ENCODE peak calls at places on chromosome 19, in five cellular contexts. U is K562, R is uterus, W is foreskin keratinocyte, C is PC-3. B is an unnamed sample. For H3K4me1, the result is how much of the 10 kb centered on the place peaks cover.

GRCh38 chr19:4730740-4731171 is 7.1 kb upstream of the DPP9 start:
- DNase-seq in C (peak), R (no peak), W (no peak), U (peak), B (peak)

GRCh38 chr19:46659151-46660007 is 1.6 kb downstream of the DACT3 start:
- DNase-seq in C (no peak), W (no peak), U (peak), R (peak), B (no peak)

GRCh38 chr19:37218592-37218935 is 550 bp downstream of the ZNF383 start:
- DNase-seq in C (no peak), U (no peak), W (no peak), R (no peak), B (no peak)

GRCh38 chr19:42547927-42548326 is 19.6 kb upstream of the CEACAM1 start:
- DNase-seq in W (no peak), U (no peak), R (no peak), C (no peak), B (no peak)

GRCh38 chr19:1373534-1374249 is 10.0 kb upstream of the NDUFS7 start:
- DNase-seq in C (no peak), U (no peak), R (no peak), W (no peak), B (no peak)

GRCh38 chr19:34480491-34480890 is 1.1 kb upstream of the WTIP start:
- DNase-seq in R (no peak), C (no peak), W (no peak), U (no peak), B (no peak)

GRCh38 chr19:3785938-3786824 is at the start of gene MATK:
- DNase-seq in C (no peak), U (peak), R (no peak), W (no peak), B (peak)

GRCh38 chr19:14517840-14518505 is at the start of gene DNAJB1:
- DNase-seq in R (peak), U (peak), C (peak), W (peak), B (no peak)

GRCh38 chr19:6608950-6609349 is 18.0 kb upstream of the CD70 start:
- DNase-seq in C (no peak), R (no peak), W (no peak), U (no peak), B (no peak)

GRCh38 chr19:57068326-57068725 is 51.5 kb upstream of the USP29 start:
- DNase-seq in R (no peak), C (no peak), W (no peak), U (no peak), B (no peak)

GRCh38 chr19:44869728-44870470 is 21.2 kb upstream of the TOMM40 start:
- DNase-seq in C (peak), W (no peak), U (peak), R (no peak), B (no peak)

GRCh38 chr19:35745328-35746086 is at the start of the genes PSENEN and U2AF1L4:
- DNase-seq in C (peak), R (peak), W (peak), U (peak), B (peak)

GRCh38 chr19:1066748-1067340 is at the start of gene ARHGAP45:
- DNase-seq in W (no peak), R (no peak), C (peak), U (peak), B (peak)

GRCh38 chr19:44863990-44864389 is 17.9 kb downstream of the NECTIN2 start:
- DNase-seq in U (no peak), C (no peak), R (no peak), W (no peak), B (no peak)

GRCh38 chr19:5219551-5220304 is 120.9 kb downstream of the PTPRS start:
- DNase-seq in R (no peak), C (no peak), W (no peak), U (no peak), B (no peak)

GRCh38 chr19:1491849-1492170 is 829 bp downstream of the REEP6 start:
- DNase-seq in W (no peak), C (peak), U (no peak), R (no peak), B (no peak)

GRCh38 chr19:15937771-15938170 is 3.4 kb upstream of the CYP4F11 start:
- DNase-seq in C (no peak), U (no peak), W (no peak), R (no peak), B (no peak)

GRCh38 chr19:47509973-47510372 is 4.9 kb downstream of the NAPA start:
- DNase-seq in W (peak), U (no peak), C (peak), R (no peak), B (no peak)

GRCh38 chr19:55640577-55641375 is at the start of gene ZNF580:
- DNase-seq in C (peak), U (peak), R (no peak), W (peak), B (peak)

GRCh38 chr19:50500060-50500752 is 10.8 kb downstream of the JOSD2 start:
- DNase-seq in C (no peak), W (no peak), R (no peak), U (peak), B (no peak)
- TF ChIP-seq CTCF in C (peak), W (peak), R (no peak), U (peak), B (no peak)

DNA sequence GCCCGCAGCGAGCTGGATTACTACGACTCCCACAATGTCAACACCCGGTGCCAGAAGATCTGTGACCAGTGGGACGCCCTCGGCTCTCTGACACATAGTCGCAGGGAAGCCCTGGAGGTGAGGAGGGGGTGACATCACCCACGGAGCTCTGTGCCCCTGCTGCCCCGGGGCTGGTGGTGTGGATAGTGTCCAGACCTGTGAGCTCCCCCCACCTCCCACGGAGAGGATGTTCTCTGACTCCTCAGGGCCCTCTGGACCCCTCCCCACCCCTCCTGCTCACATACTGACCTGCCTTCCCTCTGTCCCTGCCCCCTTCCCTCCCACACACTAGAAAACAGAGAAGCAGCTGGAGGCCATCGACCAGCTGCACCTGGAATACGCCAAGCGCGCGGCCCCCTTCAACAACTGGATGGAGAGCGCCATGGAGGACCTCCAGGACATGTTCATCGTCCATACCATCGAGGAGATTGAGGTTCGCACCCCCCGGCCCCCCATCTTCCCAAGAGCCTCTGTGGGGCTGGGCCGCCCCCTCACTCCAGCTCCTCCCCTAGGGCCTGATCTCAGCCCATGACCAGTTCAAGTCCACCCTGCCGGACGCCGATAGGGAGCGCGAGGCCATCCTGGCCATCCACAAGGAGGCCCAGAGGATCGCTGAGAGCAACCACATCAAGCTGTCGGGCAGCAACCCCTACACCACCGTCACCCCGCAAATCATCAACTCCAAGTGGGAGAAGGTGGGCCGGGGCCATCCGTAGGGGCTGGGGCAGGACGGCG is 20.5 kb downstream of the CAPN12 start:
- DNase-seq in U (no peak), C (no peak), R (no peak), W (no peak), B (no peak)
- H3K27ac ChIP-seq in U (no peak), C (no peak), R (peak), W (no peak), B (no peak)

GRCh38 chr19:13162749-13163608 is 12.8 kb downstream of the IER2 start:
- DNase-seq in R (peak), U (peak), W (peak), C (peak), B (peak)
- H3K4me1 ChIP-seq in R (under half), U (half or more), W (under half), C (half or more), B (half or more)

GRCh38 chr19:48815870-48816501 is 5.2 kb upstream of the BCAT2 start:
- DNase-seq in R (no peak), W (peak), C (no peak), U (no peak), B (no peak)
- TF ChIP-seq CTCF in R (no peak), W (peak), C (no peak), U (no peak), B (no peak)

DNA sequence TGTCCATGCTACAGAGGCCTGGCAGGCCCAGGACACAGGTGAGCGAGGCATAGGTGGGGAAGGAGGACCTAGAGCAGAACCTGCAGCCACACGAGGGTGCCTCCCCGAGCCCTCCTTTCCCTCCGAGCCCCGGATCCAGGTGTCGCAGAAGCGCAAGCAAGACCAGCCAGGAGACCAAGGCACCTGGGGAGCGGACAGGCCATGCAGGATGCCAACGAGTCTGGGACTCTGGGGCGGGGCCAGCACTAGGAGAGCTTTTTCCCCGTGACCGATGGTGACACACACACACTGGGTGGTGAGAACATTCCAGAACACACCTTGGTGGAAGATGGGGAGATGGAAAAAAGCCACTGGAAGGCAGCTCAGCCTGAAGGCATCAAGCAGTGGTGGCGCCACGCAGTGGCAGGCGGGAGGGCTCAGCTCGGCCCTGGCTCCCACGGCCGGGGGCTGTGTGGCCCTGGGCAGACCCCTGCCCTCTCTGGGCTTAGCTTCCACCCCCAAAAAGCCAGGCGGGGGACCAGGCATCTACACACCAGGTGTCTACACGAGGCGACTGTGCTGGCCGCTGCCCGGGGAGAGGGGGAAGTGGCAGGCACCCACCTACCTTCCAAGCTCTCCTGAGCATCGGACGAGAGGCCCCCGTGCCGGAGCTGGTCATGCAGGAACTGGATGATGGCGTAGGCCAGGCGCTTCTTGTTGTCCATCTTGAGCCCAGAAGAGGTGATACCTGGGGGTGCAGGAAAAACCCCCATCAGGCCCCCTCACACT is 14.5 kb downstream of the SGTA start:
- DNase-seq in R (no peak), U (no peak), W (no peak), C (no peak), B (no peak)
- H3K27ac ChIP-seq in R (no peak), U (no peak), W (no peak), C (no peak), B (no peak)

DNA sequence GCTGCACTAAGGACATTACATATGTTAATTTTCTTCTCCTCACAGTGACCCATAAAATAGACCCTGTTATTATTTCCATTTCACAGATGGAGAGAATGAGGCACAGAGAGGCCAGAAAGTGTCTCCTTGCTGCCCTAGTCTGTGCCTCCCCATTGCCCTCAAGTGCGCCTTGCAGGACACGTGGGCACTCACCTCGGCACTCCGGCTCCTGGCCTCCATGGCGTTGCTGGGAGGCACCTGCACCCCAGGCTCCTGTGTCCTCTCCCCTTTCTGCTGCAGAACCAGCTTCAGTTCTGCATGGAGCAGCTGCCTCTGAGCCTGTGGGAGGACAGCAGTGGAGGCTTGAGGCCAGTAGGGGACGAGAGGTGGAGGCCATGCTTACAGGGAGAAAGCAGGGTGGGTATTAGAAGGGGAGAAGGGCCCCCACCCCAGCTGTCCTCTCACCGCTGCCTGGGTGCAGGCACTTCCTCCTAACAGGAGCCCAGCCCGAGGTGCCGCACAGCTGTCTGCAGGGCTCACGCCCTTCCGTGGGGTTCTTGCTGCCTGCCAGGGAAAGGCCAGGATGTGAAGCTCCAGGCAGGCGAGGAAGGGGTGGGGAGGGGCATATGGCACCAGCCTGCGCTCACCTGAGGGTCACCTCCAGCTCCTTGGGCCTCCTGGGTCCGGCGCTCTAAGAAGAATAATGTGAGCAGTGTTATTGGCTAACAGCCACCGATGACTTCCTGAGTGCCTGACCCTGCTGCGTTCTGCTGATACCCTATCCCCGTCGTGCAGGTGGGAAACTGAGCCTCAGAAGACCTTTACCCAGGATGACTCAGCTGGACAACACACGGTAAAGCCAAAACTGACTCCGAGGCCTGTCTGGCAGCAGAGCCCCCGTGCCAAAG is 5.2 kb downstream of the PRX start:
- DNase-seq in R (no peak), W (no peak), U (peak), C (no peak), B (no peak)
- H3K4me1 ChIP-seq in R (under half), W (under half), U (half or more), C (under half), B (under half)

GRCh38 chr19:19064811-19065745 is 1.3 kb downstream of the SLC25A42 start:
- DNase-seq in W (no peak), R (no peak), C (peak), U (no peak), B (no peak)

GRCh38 chr19:19062454-19063182 is 1.2 kb upstream of the SLC25A42 start:
- DNase-seq in C (peak), U (no peak), R (no peak), W (peak), B (no peak)

GRCh38 chr19:19063183-19064097 is at the start of gene SLC25A42:
- DNase-seq in C (peak), W (peak), U (peak), R (peak), B (peak)

GRCh38 chr19:19061491-19061890 is 2.3 kb upstream of the SLC25A42 start:
- DNase-seq in R (no peak), W (no peak), C (no peak), U (no peak), B (no peak)

DNA sequence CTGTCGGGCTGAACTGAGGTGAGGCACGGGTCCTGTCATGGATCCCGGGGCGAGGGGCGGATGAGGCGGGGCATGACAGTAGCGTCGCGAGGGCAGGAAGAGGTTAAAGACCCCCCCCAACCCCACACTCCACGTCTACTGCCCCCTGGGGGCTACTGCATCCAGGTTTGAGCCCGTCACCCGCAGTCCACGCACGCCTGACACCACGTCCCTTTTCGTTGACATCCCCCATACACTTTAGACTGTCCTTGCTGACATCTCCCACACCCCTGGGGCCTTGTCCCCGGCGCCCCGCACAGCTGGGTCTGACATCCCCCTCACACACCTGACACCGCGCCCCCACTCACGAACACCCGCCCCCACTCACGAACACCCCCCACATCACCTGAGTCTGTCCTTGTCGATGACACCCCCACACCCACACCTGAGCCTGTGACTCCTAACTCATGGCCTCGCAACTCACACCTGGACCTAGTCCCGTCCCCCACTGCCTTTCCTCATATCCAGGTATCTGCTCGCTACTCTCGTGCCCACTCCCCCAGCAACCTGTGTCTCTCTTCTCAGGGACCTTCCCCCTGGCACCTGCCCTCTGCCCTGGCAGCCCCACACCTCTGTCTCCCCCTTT is 416 bp downstream of the SLC25A42 start:
- DNase-seq in C (no peak), R (no peak), W (no peak), U (no peak), B (peak)
- TF ChIP-seq CTCF in C (peak), R (no peak), W (peak), U (no peak), B (peak)

GRCh38 chr19:41411682-41412265 is 14.2 kb downstream of the BCKDHA start:
- DNase-seq in R (no peak), U (no peak), W (no peak), C (no peak), B (no peak)

GRCh38 chr19:41413947-41414346 is 13.2 kb downstream of the B3GNT8 start:
- DNase-seq in R (no peak), W (no peak), U (no peak), C (no peak), B (no peak)

GRCh38 chr19:41415154-41415571 is 12.0 kb downstream of the B3GNT8 start:
- DNase-seq in W (no peak), U (no peak), R (no peak), C (no peak), B (no peak)

GRCh38 chr19:41411094-41411493 is 13.5 kb downstream of the BCKDHA start:
- DNase-seq in U (no peak), W (no peak), C (no peak), R (no peak), B (no peak)

DNA sequence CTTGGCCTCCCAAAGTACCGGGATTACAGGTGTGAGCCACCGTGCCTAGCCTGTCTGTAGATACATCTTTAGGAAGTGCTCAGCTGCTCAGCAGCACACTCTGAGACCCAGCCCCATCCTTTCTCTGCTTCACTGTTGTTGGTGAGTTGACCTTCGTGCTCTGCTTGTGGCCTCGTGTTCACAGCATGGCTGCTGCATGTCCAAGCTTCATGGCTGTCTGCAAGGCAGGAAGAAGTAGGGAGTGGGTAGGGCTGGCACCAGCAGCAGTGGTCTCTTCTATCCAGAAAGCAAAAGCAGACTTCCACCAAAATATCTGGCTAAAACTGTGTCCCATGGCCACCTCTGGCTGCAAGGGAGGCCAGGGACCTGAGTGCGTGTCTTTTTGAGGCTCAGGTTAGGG is 14.2 kb downstream of the B3GNT8 start:
- DNase-seq in C (no peak), W (no peak), R (no peak), U (no peak), B (no peak)
- H3K27ac ChIP-seq in C (no peak), W (no peak), R (no peak), U (no peak), B (no peak)

B was measured in CD8-positive, alpha-beta T cell.